ENCODE peak calls at places on chromosomes 11 and 22, in six cellular contexts. U is adipocyte; B is germinal center; T is H9; G is GM20000; O is stimulated activated CD8-positive, alpha-beta memory T cell treated with anti-CD3 and anti-CD28 coated beads, Interleukin-15, amount 100 ng/mL, for 24 hours. R is an unnamed sample.

GRCh38 chr11:26943636-26944035 is 50.3 kb upstream of the FIBIN start:
- DNase-seq in U (peak), T (no peak), G (no peak), B (no peak), O (no peak), R (no peak)

GRCh38 chr11:46304605-46305004 is 27.1 kb downstream of the CREB3L1 start:
- DNase-seq in B (no peak), O (no peak), T (no peak), G (no peak), U (no peak), R (no peak)

GRCh38 chr11:1672613-1673400 is 24.2 kb upstream of the KRTAP5-6 start:
- DNase-seq in B (no peak), T (no peak), G (no peak), U (no peak), O (no peak), R (no peak)

GRCh38 chr22:31393890-31394289 is 5.5 kb upstream of the DRG1 start:
- DNase-seq in U (no peak), G (no peak), B (no peak), T (no peak), O (no peak), R (no peak)

GRCh38 chr22:24156146-24156914 is 25.0 kb upstream of the SUSD2 start:
- DNase-seq in O (peak), G (peak), B (peak), U (peak), T (no peak), R (peak)

GRCh38 chr11:124875401-124875800 is 10.2 kb downstream of the ROBO3 start:
- DNase-seq in B (no peak), T (peak), G (no peak), U (no peak), O (no peak), R (no peak)

GRCh38 chr11:73350908-73351636 is 25.1 kb upstream of the RELT start:
- DNase-seq in U (peak), G (peak), T (peak), B (peak), O (no peak), R (peak)

GRCh38 chr11:111378185-111378772 is 796 bp downstream of the POU2AF1 start:
- DNase-seq in O (no peak), T (no peak), U (no peak), B (no peak), G (no peak), R (no peak)

GRCh38 chr11:111429066-111429506 is 50.0 kb upstream of the POU2AF1 start:
- DNase-seq in O (peak), U (peak), B (peak), G (peak), T (peak), R (peak)

GRCh38 chr11:9017773-9018172 is 14.0 kb upstream of the NRIP3 start:
- DNase-seq in B (peak), O (no peak), U (no peak), T (no peak), G (no peak), R (no peak)

GRCh38 chr11:97772696-97773095 is 1248.1 kb upstream of the CNTN5 start:
- DNase-seq in G (no peak), T (no peak), O (no peak), B (no peak), U (no peak), R (no peak)

GRCh38 chr11:111086058-111086457 is 159.5 kb upstream of the POU2AF2 start:
- DNase-seq in O (no peak), G (no peak), B (no peak), U (no peak), T (no peak), R (peak)

R was measured in GM23338.